ENCODE peak calls at places on chromosome 12, in four cellular contexts. X is HepG2, Q is K562, C is GM12878. D is an unnamed sample.

GRCh38 chr12:108457734-108458361 is 57.2 kb upstream of the FICD start:
- DNase-seq in X (no peak), Q (no peak), C (no peak), D (no peak)

GRCh38 chr12:12467701-12468218 is 94.9 kb downstream of the DUSP16 start:
- DNase-seq in X (no peak), Q (no peak), C (no peak), D (no peak)

GRCh38 chr12:43444940-43445564 is 107.0 kb downstream of the ADAMTS20 start:
- DNase-seq in X (peak), Q (peak), C (peak), D (peak)

GRCh38 chr12:46629331-46630229 is 196.2 kb downstream of the SLC38A4 start:
- DNase-seq in X (no peak), Q (no peak), C (no peak), D (no peak)

GRCh38 chr12:98490491-98491453 is 24.6 kb upstream of the TMPO start:
- DNase-seq in X (peak), Q (peak), C (peak), D (peak)

GRCh38 chr12:59077153-59077930 is 157.0 kb upstream of the LRIG3 start:
- DNase-seq in X (no peak), Q (no peak), C (no peak), D (no peak)

GRCh38 chr12:105640780-105641179 is 310.3 kb downstream of the C12orf75 start:
- DNase-seq in X (no peak), Q (no peak), C (no peak), D (no peak)

GRCh38 chr12:48973992-48974673 is 2.6 kb upstream of the WNT10B start:
- DNase-seq in X (no peak), Q (peak), C (no peak), D (peak)

GRCh38 chr12:113149361-113150150 is at the start of gene CFAP73:
- DNase-seq in X (peak), Q (peak), C (no peak), D (peak)
- TF ChIP-seq TCF7 in X (no peak), Q (no peak), C (no peak), D (no peak)

DNA sequence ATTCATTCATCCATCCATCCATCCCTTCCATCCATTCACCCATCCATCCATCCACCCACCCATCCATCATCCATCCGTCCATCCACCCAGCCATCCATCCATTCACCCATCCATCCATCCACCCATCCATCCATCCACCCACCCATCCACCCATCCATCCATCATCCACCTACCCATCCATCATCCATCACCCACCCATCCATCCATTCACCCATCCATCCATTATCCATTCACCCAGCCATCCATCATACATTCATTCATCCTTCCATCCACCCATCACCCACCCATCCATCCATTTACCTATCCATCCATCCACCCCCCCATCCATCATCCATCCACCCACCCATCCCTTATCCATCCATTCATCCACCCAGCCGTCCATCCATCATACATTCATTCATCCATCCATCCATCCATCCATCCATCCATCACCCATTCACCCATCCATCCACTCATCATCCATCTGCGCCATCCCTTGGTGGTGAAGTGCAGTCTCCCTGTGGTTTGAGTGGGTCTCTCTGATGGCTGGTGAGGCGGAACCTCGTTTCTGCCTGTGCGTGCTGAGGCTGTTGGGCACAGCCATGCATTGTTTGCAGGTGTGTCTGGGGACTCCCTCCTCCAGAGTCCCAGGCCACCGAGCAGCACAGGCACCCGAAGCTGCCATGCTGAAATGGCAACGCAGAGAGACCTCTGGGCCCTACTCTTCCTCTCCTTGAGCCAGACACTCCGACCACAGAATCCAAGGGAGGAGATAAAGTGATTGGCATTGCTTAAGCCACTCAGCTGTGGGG is 22.7 kb downstream of the NOC4L start:
- DNase-seq in X (no peak), Q (no peak), C (no peak), D (peak)
- TF ChIP-seq MAX in X (no peak), Q (no peak), C (no peak), D (no peak)

DNA sequence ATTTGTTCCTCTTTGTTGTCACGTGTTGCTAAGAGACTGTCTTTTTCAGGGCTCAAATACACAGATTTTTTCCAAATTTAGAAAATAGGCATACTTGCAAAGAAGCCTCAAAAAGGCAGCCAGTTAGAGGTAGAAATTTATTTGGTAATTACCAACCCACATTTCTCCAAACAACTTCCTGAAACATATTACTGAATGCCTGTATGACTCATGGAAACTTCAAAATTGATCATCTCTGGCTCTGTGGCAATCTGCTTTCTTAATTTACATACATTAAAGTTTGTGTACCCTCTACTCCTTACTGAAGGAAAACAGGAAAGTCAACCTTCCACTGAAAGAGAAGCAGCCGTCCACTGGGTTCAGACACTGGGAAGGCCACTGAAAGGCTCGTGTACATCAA is 36.4 kb downstream of the PPM1H start:
- DNase-seq in X (no peak), Q (no peak), C (no peak), D (no peak)
- TF ChIP-seq SP1 in X (no peak), Q (no peak), C (no peak), D (no peak)

DNA sequence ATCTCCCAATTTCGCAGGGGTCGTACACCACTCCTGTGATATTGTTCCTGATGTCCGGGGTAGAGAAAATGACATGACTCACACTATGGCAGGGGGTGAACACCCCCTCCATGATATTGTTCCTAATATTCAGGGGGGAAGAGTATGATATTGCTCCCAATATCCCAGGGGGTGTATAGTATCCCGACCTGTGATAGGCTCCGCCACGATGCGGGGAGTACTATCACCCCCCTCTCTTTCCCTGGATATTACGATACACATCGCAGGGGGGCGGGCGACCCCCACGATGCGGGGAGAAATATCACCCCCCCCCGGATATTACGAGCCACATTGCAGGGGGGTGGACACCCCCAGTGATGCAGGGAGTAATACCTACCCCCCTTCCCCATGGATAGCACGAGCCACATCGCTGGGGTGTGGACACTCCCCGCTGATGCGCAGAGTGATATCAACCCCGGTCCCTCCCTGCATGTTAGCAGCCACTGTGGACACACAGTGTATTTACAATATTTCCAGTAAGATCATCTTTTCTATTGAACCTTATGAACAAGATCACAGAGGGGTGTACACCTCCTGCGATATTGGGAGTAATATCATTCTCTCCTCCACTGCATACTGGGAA is 17.7 kb downstream of the SMIM41 start:
- DNase-seq in X (no peak), Q (no peak), C (no peak), D (no peak)
- TF ChIP-seq TCF7 in X (no peak), Q (no peak), C (no peak), D (no peak)

GRCh38 chr12:6335451-6336078 is 6.3 kb downstream of the TNFRSF1A start:
- DNase-seq in X (peak), Q (peak), C (peak), D (peak)
- TF ChIP-seq MAX in X (no peak), Q (no peak), C (no peak), D (no peak)

D was measured in WTC11.